ENCODE peak calls at places on chromosomes 3 and 15, in four cellular contexts. F, G, B and L are unnamed samples.

GRCh38 chr3:111031538-111031937 is 40.1 kb upstream of the NECTIN3 start:
- DNase-seq in G (no peak), F (no peak), B (no peak), L (no peak)

GRCh38 chr15:43511012-43511885 is 6.2 kb upstream of the MAP1A start:
- DNase-seq in F (peak; percentile 43), B (no peak), G (peak; percentile 20), L (peak; percentile 52)

GRCh38 chr15:47409038-47409437 is 308.3 kb upstream of the SEMA6D start:
- DNase-seq in G (no peak), F (no peak), B (no peak), L (no peak)

GRCh38 chr3:151282921-151283320 is 4.6 kb upstream of the P2RY14 start:
- DNase-seq in G (peak; percentile 60), F (peak; percentile 47), B (no peak), L (peak; percentile 63)

GRCh38 chr3:174023445-174023844 is 625.9 kb downstream of the NLGN1 start:
- DNase-seq in G (no peak), F (no peak), B (no peak), L (no peak)

GRCh38 chr15:55552926-55553325 is 35.2 kb downstream of the PYGO1 start:
- DNase-seq in G (peak; percentile 15), B (no peak), F (no peak), L (no peak)

GRCh38 chr3:114899186-114899931 is 247.7 kb downstream of the ZBTB20 start:
- DNase-seq in G (peak; percentile 83), B (no peak), F (no peak), L (peak; percentile 88)

GRCh38 chr15:40421246-40422157 is 15.9 kb downstream of the IVD start:
- DNase-seq in G (peak; percentile 37), F (peak; percentile 84), B (no peak), L (peak; percentile 63)

GRCh38 chr3:70431906-70432305 is 119.5 kb upstream of the MDFIC2 start:
- DNase-seq in G (no peak), F (no peak), B (no peak), L (no peak)

GRCh38 chr3:129505341-129505740 is 23.1 kb upstream of the RHO start:
- DNase-seq in F (no peak), G (no peak), B (no peak), L (no peak)

GRCh38 chr3:131553495-131554247 is 50.9 kb upstream of the MRPL3 start:
- DNase-seq in B (peak; percentile 71), G (no peak), F (no peak), L (no peak)

GRCh38 chr3:54826255-54826691 is 101.6 kb downstream of the LRTM1 start:
- DNase-seq in G (no peak), B (no peak), F (no peak), L (no peak)

GRCh38 chr3:193831495-193832455 is 238.8 kb downstream of the OPA1 start:
- DNase-seq in B (peak; percentile 56), F (no peak), G (no peak), L (no peak)

GRCh38 chr3:195385526-195385925 is 57.3 kb downstream of the ACAP2 start:
- DNase-seq in F (no peak), B (no peak), G (no peak), L (peak; percentile 15)

GRCh38 chr3:4723921-4724698 is 231.0 kb downstream of the ITPR1 start:
- DNase-seq in B (no peak), G (peak; percentile 36), F (no peak), L (no peak)

GRCh38 chr3:4721511-4721911 is 228.4 kb downstream of the ITPR1 start:
- DNase-seq in B (no peak), G (no peak), F (no peak), L (no peak)

GRCh38 chr3:4720316-4721075 is 227.3 kb downstream of the ITPR1 start:
- DNase-seq in F (peak; percentile 78), G (peak; percentile 75), B (no peak), L (peak; percentile 86)

GRCh38 chr3:4719011-4719649 is 226.0 kb downstream of the ITPR1 start:
- DNase-seq in F (no peak), G (no peak), B (no peak), L (no peak)

DNA sequence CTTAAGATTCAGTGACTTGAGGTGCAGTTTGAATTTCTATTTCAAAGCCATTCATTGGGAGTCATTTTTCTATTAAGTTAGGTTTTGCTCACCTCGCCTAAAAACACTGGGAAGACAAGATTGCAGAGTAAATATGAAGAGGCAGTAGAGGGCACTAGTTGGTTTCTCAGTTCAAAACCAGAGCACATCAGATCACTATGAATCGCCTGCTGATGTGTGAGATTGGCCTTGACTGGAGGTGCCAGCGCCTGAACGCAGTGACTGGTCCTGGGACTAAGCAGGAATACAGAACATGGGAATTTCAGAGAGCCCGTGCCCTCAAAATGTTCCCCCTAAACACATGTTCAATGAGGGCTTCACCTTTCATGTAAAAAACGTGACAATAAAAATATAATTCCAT is 229.0 kb downstream of the ITPR1 start:
- DNase-seq in G (peak; percentile 56), F (peak; percentile 79), B (no peak), L (peak; percentile 89)
- TF ChIP-seq CHD4 in G (no peak), F (no peak), B (no peak), L (no peak)

GRCh38 chr3:142115927-142116668 is 33.2 kb downstream of the TFDP2 start:
- DNase-seq in B (no peak), G (no peak), F (no peak), L (no peak)
- TF ChIP-seq BHLHE40 in B (no peak), G (no peak), F (no peak), L (no peak)

GRCh38 chr15:77538011-77538410 is 94.7 kb downstream of the LINGO1 start:
- DNase-seq in B (peak; percentile 72), F (no peak), G (no peak), L (no peak)

GRCh38 chr15:77535845-77536244 is 96.9 kb downstream of the LINGO1 start:
- DNase-seq in B (no peak), G (no peak), F (peak; percentile 53), L (no peak)

GRCh38 chr15:77538793-77539487 is 93.8 kb downstream of the LINGO1 start:
- DNase-seq in F (no peak), B (no peak), G (no peak), L (no peak)

GRCh38 chr15:77533986-77534385 is 98.7 kb downstream of the LINGO1 start:
- DNase-seq in G (no peak), B (no peak), F (no peak), L (no peak)

DNA sequence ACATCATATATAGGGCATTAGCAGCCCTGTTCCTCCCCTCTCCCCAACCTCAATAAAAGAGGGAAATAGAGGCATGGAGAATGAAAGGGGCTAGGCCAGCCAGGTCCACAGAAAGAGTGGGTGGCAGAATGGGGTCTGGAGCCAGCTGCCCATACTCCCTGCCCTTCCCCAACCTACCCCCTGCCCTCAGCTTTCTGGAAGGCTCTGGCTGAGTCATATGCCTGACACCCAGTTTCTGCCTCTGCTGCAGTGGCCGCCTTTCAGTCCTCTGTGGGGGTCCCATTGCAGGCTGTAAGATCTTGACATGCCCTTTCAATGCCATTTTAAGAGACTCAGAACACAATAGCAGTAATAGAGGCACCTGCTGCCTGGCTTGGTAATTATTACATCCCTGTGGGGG is 95.7 kb downstream of the LINGO1 start:
- DNase-seq in B (no peak), F (no peak), G (no peak), L (no peak)
- H3K27ac ChIP-seq in B (peak overlapping the region; percentile 91), F (no peak overlapping the region), G (no peak overlapping the region), L (no peak overlapping the region)

GRCh38 chr3:158108596-158108995 is 1.3 kb upstream of the RSRC1 start:
- DNase-seq in G (no peak), B (no peak), F (no peak), L (no peak)

GRCh38 chr3:158105710-158106438 is at the start of gene SHOX2:
- DNase-seq in F (peak; percentile 64), B (no peak), G (no peak), L (peak; percentile 70)

GRCh38 chr3:158107508-158108095 is 1.4 kb upstream of the SHOX2 start:
- DNase-seq in G (no peak), B (no peak), F (no peak), L (no peak)

GRCh38 chr3:158105124-158105709 is 1.0 kb downstream of the SHOX2 start:
- DNase-seq in F (peak; percentile 47), B (no peak), G (no peak), L (peak; percentile 38)

DNA sequence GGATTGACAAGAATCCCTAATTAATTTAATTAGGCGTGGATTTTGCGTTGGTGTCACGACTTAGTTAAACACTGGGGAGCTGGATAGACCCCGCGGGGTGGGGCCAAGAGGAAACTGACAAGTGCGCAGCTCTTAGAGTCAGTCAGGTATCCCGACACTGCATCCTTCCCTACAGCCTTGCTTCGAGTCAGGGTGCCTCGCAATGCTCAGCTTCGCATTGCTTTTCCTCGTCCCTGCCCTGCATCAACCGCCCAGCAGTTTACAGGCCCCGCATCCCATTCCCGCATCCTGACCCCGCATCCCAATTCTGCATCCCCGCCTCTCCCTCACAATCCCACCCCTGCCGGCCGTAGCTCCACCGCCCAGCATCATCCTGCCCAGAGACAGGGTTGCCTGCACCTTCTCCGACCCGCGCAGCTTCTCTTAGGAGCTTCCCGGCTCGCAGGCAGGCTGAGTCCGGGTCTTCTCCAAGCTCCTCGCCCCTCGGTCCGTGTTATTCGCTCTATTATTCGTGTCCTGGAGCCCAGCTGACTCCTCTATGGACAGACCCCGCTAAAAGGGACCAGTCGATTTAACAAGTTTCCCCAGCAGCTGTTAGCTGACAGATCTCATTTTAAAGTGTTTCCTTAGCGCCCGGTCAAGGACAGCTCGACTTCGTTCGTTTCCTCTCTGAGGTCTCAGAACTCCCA is 697 bp upstream of the SHOX2 start:
- DNase-seq in B (no peak), G (no peak), F (no peak), L (peak; percentile 44)
- TF ChIP-seq CHD4 in B (no peak), G (no peak), F (no peak), L (no peak)

GRCh38 chr3:126463521-126463920 is 12.2 kb downstream of the ZXDC start:
- DNase-seq in F (no peak), B (no peak), G (no peak), L (no peak)
- TF ChIP-seq BHLHE40 in F (no peak), B (no peak), G (no peak), L (no peak)

GRCh38 chr3:138172625-138173024 is 2.1 kb downstream of the DBR1 start:
- DNase-seq in F (no peak), G (no peak), B (no peak), L (no peak)
- H3K27ac ChIP-seq in F (no peak overlapping the region), G (no peak overlapping the region), B (no peak overlapping the region), L (no peak overlapping the region)

GRCh38 chr3:38488949-38489348 is 7.2 kb upstream of the EXOG start:
- DNase-seq in G (no peak), B (no peak), F (no peak), L (no peak)

GRCh38 chr3:38489766-38490165 is 6.4 kb upstream of the EXOG start:
- DNase-seq in G (no peak), F (no peak), B (no peak), L (no peak)

GRCh38 chr3:38493019-38493418 is 3.1 kb upstream of the EXOG start:
- DNase-seq in B (no peak), F (no peak), G (no peak), L (no peak)

GRCh38 chr3:38490288-38490860 is 5.8 kb upstream of the EXOG start:
- DNase-seq in G (no peak), B (no peak), F (no peak), L (no peak)

GRCh38 chr3:38491215-38491614 is 4.9 kb upstream of the EXOG start:
- DNase-seq in F (no peak), B (no peak), G (no peak), L (no peak)
- TF ChIP-seq CHD4 in F (no peak), B (no peak), G (no peak), L (no peak)